ENCODE peak calls at places on chromosomes 2 and 18, in eight cellular contexts. S, J, W, T, H, G, A and B are unnamed samples.

GRCh38 chr2:164810843-164811242 is 30.8 kb downstream of the COBLL1 start:
- DNase-seq in S (no peak), J (no peak), W (no peak), T (peak; percentile 7), H (no peak), G (no peak), A (no peak), B (peak; percentile 56)

GRCh38 chr18:28588884-28589549 is 412.1 kb upstream of the CDH2 start:
- DNase-seq in S (no peak), J (no peak), W (no peak), T (peak; percentile 18), H (no peak), G (no peak), A (no peak), B (no peak)

GRCh38 chr2:64202206-64202864 is 58.1 kb upstream of the PELI1 start:
- DNase-seq in S (no peak), J (no peak), W (no peak), T (peak; percentile 83), H (no peak), G (no peak), A (no peak), B (no peak)

GRCh38 chr2:144582651-144583361 is 62.9 kb upstream of the ZEB2 start:
- DNase-seq in S (no peak), J (no peak), W (no peak), T (no peak), H (no peak), G (no peak), A (no peak), B (peak; percentile 97)

GRCh38 chr2:8676191-8676914 is 5.5 kb upstream of the ID2 start:
- DNase-seq in S (no peak), J (no peak), W (peak; percentile 90), T (peak; percentile 78), H (peak; percentile 64), G (no peak), A (no peak), B (peak; percentile 72)

GRCh38 chr18:48663931-48664847 is 125.4 kb downstream of the CTIF start:
- DNase-seq in S (peak; percentile 76), J (peak; percentile 15), W (peak; percentile 78), T (peak; percentile 36), H (peak; percentile 81), G (peak; percentile 45), A (peak; percentile 24), B (peak; percentile 47)

GRCh38 chr18:9535430-9535972 is 60.2 kb downstream of the RALBP1 start:
- DNase-seq in S (no peak), J (no peak), W (peak; percentile 94), T (peak; percentile 96), H (no peak), G (no peak), A (no peak), B (no peak)

GRCh38 chr2:88857951-88858406 is 166.5 kb downstream of the RPIA start:
- DNase-seq in S (no peak), J (no peak), W (no peak), T (peak; percentile 62), H (no peak), G (no peak), A (no peak), B (no peak)

GRCh38 chr18:70374154-70374553 is 85.3 kb downstream of the SOCS6 start:
- DNase-seq in S (no peak), J (no peak), W (no peak), T (peak; percentile 30), H (no peak), G (no peak), A (no peak), B (no peak)